ENCODE peak calls at places on chromosome X, in ten cellular contexts. U is Peyer's patch, Z is endodermal cell, V is mucosa of descending colon, J is cardiac muscle cell, K is pancreas, L is heart right ventricle, P is right atrium auricular region, N is stomach, M is thyroid gland. C is an unnamed sample.

GRCh38 chrX:79630033-79631009 is 263.2 kb upstream of the ITM2A start:
- DNase-seq in N (no peak), J (no peak), M (peak; percentile 5), P (no peak), V (no peak), L (no peak), Z (no peak), K (no peak), U (no peak), C (no peak)

GRCh38 chrX:105552395-105552794 is 269.9 kb upstream of the NRK start:
- DNase-seq in V (no peak), Z (no peak), L (no peak), K (no peak), M (no peak), P (no peak), J (peak; percentile 30), N (no peak), U (no peak), C (no peak)

GRCh38 chrX:16711219-16712115 is 1.0 kb downstream of the CTPS2 start:
- DNase-seq in N (no peak), U (no peak), Z (peak; percentile 45), L (no peak), J (no peak), P (no peak), M (peak; percentile 3), V (peak; percentile 49), K (no peak), C (no peak)

GRCh38 chrX:13754765-13755164 is 20.2 kb downstream of the OFD1 start:
- DNase-seq in N (no peak), Z (no peak), P (no peak), V (no peak), K (no peak), L (no peak), M (no peak), U (no peak), J (no peak), C (no peak)

GRCh38 chrX:150058728-150059127 is 120.4 kb upstream of the EOLA2 start:
- DNase-seq in N (no peak), Z (no peak), V (no peak), L (no peak), M (no peak), K (no peak), P (no peak), J (no peak), U (no peak), C (no peak)

GRCh38 chrX:13369541-13370140 is 49.8 kb upstream of the ATXN3L start:
- DNase-seq in U (no peak), P (no peak), J (no peak), K (no peak), Z (no peak), V (no peak), L (no peak), N (no peak), M (no peak), C (no peak)

GRCh38 chrX:38612281-38612680 is 50.9 kb downstream of the TSPAN7 start:
- DNase-seq in M (no peak), P (no peak), K (no peak), L (no peak), N (no peak), J (no peak), V (no peak), Z (no peak), U (no peak), C (no peak)

GRCh38 chrX:119677654-119677981 is 15.3 kb downstream of the SEPTIN6 start:
- DNase-seq in J (no peak), Z (no peak), L (no peak), N (no peak), V (no peak), M (no peak), P (no peak), U (no peak), K (no peak), C (no peak)

GRCh38 chrX:111467896-111468295 is 43.5 kb upstream of the SERTM2 start:
- DNase-seq in V (no peak), N (no peak), M (peak; percentile 82), L (peak; percentile 8), Z (no peak), K (no peak), P (no peak), U (no peak), J (no peak), C (no peak)

GRCh38 chrX:48713847-48714246 is 17.3 kb downstream of the SUV39H1 start:
- DNase-seq in Z (no peak), J (no peak), N (no peak), U (no peak), L (no peak), P (no peak), V (no peak), M (no peak), K (no peak), C (no peak)

GRCh38 chrX:10631416-10632145 is 11.2 kb upstream of the MID1 start:
- DNase-seq in P (no peak), J (no peak), U (no peak), V (no peak), L (no peak), N (no peak), Z (no peak), M (no peak), K (no peak), C (no peak)

GRCh38 chrX:65971151-65971550 is 68.7 kb downstream of the VSIG4 start:
- DNase-seq in M (no peak), Z (peak; percentile 58), U (no peak), P (no peak), L (no peak), J (no peak), V (no peak), K (no peak), N (no peak), C (no peak)

GRCh38 chrX:13074297-13075262 is 30.2 kb upstream of the FAM9C start:
- DNase-seq in M (no peak), P (no peak), L (no peak), Z (no peak), U (no peak), N (no peak), J (no peak), K (no peak), V (no peak), C (no peak)

GRCh38 chrX:81120270-81120935 is 81.3 kb downstream of the HMGN5 start:
- DNase-seq in U (no peak), P (no peak), Z (no peak), N (no peak), J (no peak), V (no peak), M (peak; percentile 2), K (no peak), L (no peak), C (no peak)

DNA sequence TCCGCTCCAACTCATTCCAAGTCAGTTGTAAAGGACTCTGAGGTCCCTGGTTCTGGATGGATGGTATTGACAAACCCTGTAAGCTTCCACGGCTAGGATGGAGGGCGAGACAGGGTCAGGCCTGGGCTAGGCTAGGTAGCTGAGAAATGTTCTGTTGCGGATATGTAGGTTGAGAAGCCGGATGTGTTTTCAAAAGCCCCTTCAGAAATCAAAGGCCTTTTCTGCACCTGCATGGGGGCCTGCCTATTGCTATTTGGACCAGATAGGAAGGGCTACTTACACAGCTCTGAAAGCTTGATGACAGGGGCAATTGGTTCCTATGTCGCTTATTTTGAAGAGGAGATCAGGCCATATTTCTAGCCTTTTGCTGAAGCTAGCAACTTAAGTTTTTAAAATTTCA is 1.9 kb upstream of the DRP2 start:
- DNase-seq in L (no peak), P (no peak), N (no peak), Z (no peak), M (no peak), J (no peak), V (no peak), K (no peak), U (no peak), C (no peak)
- H3K9me3 ChIP-seq in L (no peaks in the 10 kb centered on the region), P (no peaks in the 10 kb centered on the region), N (no peaks in the 10 kb centered on the region), Z (no peaks in the 10 kb centered on the region), M (no peaks in the 10 kb centered on the region), J (no peaks in the 10 kb centered on the region), V (no peaks in the 10 kb centered on the region), K (no peaks in the 10 kb centered on the region), U (no peaks in the 10 kb centered on the region), C (no peaks in the 10 kb centered on the region)

GRCh38 chrX:55336176-55336575 is 71.5 kb upstream of the PAGE3 start:
- DNase-seq in Z (no peak), N (no peak), V (no peak), J (no peak), P (no peak), U (no peak), K (no peak), L (no peak), M (no peak), C (no peak)
- H3K9me3 ChIP-seq in Z (no peaks in the 10 kb centered on the region), N (no peaks in the 10 kb centered on the region), V (no peaks in the 10 kb centered on the region), J (no peaks in the 10 kb centered on the region), P (no peaks in the 10 kb centered on the region), U (no peaks in the 10 kb centered on the region), K (no peaks in the 10 kb centered on the region), L (no peaks in the 10 kb centered on the region), M (no peaks in the 10 kb centered on the region), C (no peaks in the 10 kb centered on the region)

DNA sequence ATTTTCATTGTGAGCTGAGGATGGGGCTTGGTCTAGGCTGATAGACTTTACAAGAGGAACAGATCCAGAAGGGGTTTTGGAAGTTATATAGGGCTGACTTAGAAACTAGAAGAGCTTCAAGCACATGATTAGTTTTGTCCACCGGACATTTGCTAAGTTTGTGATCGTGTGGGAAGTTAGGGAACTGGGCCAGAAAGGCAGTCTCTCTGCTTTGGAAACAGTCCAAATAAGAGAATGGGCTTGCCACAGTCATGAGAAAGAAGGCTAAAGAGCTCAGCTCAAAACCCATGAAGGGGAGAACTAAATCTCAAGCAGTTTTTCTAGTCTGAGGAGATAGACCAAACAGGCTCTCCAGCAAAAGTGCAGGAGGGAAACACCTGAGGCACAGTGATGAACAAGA is 67.8 kb downstream of the ZNF674 start:
- DNase-seq in J (peak; percentile 76), N (no peak), V (no peak), U (no peak), P (no peak), M (peak; percentile 10), Z (no peak), L (no peak), K (no peak), C (no peak)
- H3K9me3 ChIP-seq in J (no peaks in the 10 kb centered on the region), N (peaks cover 41% of the 10 kb centered on the region), V (peaks cover 2% of the 10 kb centered on the region), U (no peaks in the 10 kb centered on the region), P (no peaks in the 10 kb centered on the region), M (no peaks in the 10 kb centered on the region), Z (no peaks in the 10 kb centered on the region), L (peaks cover 11% of the 10 kb centered on the region), K (no peaks in the 10 kb centered on the region), C (peaks cover 3% of the 10 kb centered on the region)

GRCh38 chrX:74797338-74797887 is 127.8 kb downstream of the NEXMIF start:
- DNase-seq in Z (no peak), P (no peak), U (no peak), K (no peak), M (no peak), J (no peak), L (no peak), N (no peak), V (no peak), C (no peak)

GRCh38 chrX:74804574-74804973 is 120.7 kb downstream of the NEXMIF start:
- DNase-seq in U (no peak), L (no peak), M (no peak), V (peak; percentile 29), J (no peak), N (no peak), K (no peak), Z (no peak), P (no peak), C (no peak)

DNA sequence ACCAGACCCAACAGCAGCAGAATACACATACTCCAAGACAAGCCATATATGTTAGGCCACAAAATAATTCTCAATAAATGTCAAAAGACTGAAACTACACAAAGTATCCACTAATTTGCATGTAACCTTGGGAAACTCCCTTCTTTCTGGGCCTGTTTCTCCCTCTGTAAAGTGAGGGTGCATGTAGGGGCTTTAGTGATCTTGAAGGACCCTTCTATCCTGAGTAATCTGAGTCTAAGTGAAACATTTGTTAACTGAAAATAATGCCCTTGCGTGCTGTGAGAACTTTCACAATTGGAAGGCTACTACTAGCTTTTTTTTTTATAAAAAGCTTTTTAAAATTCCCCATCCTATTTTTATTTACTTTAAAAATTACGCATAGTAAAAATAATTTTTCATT is 125.2 kb downstream of the NEXMIF start:
- DNase-seq in K (no peak), P (no peak), N (no peak), Z (no peak), M (no peak), V (no peak), J (no peak), L (no peak), U (no peak), C (no peak)
- H3K9me3 ChIP-seq in K (no peaks in the 10 kb centered on the region), P (no peaks in the 10 kb centered on the region), N (no peaks in the 10 kb centered on the region), Z (peaks cover 24% of the 10 kb centered on the region), M (no peaks in the 10 kb centered on the region), V (no peaks in the 10 kb centered on the region), J (no peaks in the 10 kb centered on the region), L (no peaks in the 10 kb centered on the region), U (no peaks in the 10 kb centered on the region), C (no peaks in the 10 kb centered on the region)